ENCODE peak calls at places on chromosomes 1 and 21, in nine cellular contexts. One of them, this sample, is unnamed.

GRCh38 chr1:155522069-155522468 is 40.5 kb downstream of the ASH1L start:
- DNase-seq in ELR: peak; percentile 26
- DNase-seq in AG08396: no peak
- DNase-seq in Caki2: no peak
- DNase-seq in Calu3: no peak
- DNase-seq in stimulated activated CD4-positive, alpha-beta T cell treated with anti-CD3 and anti-CD28 coated beads, Interleukin-2, amount 100 ng/mL, for 48 hours: no peak
- DNase-seq in CD4-positive, alpha-beta memory T cell: no peak
- DNase-seq in HuH-7.5: no peak
- DNase-seq in T-helper 2 cell treated with Interferon-gamma antibody and Interleukin-4, amounts not matched to agents 5 μg/mL and 100 μg/mL, for 36 hours: no peak
- DNase-seq in this sample: no peak

GRCh38 chr1:192700834-192701271 is 64.9 kb downstream of the RGS13 start:
- DNase-seq in ELR: peak; percentile 81
- DNase-seq in AG08396: peak; percentile 69
- DNase-seq in Caki2: peak; percentile 88
- DNase-seq in Calu3: peak; percentile 38
- DNase-seq in stimulated activated CD4-positive, alpha-beta T cell treated with anti-CD3 and anti-CD28 coated beads, Interleukin-2, amount 100 ng/mL, for 48 hours: no peak
- DNase-seq in CD4-positive, alpha-beta memory T cell: no peak
- DNase-seq in HuH-7.5: peak; percentile 10
- DNase-seq in T-helper 2 cell treated with Interferon-gamma antibody and Interleukin-4, amounts not matched to agents 5 μg/mL and 100 μg/mL, for 36 hours: no peak
- DNase-seq in this sample: peak; percentile 58

GRCh38 chr1:114468047-114468446 is 43.0 kb downstream of the TRIM33 start:
- DNase-seq in ELR: no peak
- DNase-seq in AG08396: no peak
- DNase-seq in Caki2: no peak
- DNase-seq in Calu3: no peak
- DNase-seq in stimulated activated CD4-positive, alpha-beta T cell treated with anti-CD3 and anti-CD28 coated beads, Interleukin-2, amount 100 ng/mL, for 48 hours: no peak
- DNase-seq in CD4-positive, alpha-beta memory T cell: no peak
- DNase-seq in HuH-7.5: no peak
- DNase-seq in T-helper 2 cell treated with Interferon-gamma antibody and Interleukin-4, amounts not matched to agents 5 μg/mL and 100 μg/mL, for 36 hours: no peak
- DNase-seq in this sample: no peak

GRCh38 chr1:206734499-206735142 is 36.0 kb upstream of the IL19 start:
- DNase-seq in ELR: peak; percentile 68
- DNase-seq in AG08396: peak; percentile 68
- DNase-seq in Caki2: no peak
- DNase-seq in Calu3: peak; percentile 77
- DNase-seq in stimulated activated CD4-positive, alpha-beta T cell treated with anti-CD3 and anti-CD28 coated beads, Interleukin-2, amount 100 ng/mL, for 48 hours: peak; percentile 86
- DNase-seq in CD4-positive, alpha-beta memory T cell: peak; percentile 64
- DNase-seq in HuH-7.5: peak; percentile 62
- DNase-seq in T-helper 2 cell treated with Interferon-gamma antibody and Interleukin-4, amounts not matched to agents 5 μg/mL and 100 μg/mL, for 36 hours: peak; percentile 44
- DNase-seq in this sample: peak; percentile 38

GRCh38 chr1:32525053-32525452 is 14.2 kb upstream of the ZBTB8A start:
- DNase-seq in ELR: no peak
- DNase-seq in AG08396: no peak
- DNase-seq in Caki2: no peak
- DNase-seq in Calu3: no peak
- DNase-seq in stimulated activated CD4-positive, alpha-beta T cell treated with anti-CD3 and anti-CD28 coated beads, Interleukin-2, amount 100 ng/mL, for 48 hours: no peak
- DNase-seq in CD4-positive, alpha-beta memory T cell: no peak
- DNase-seq in HuH-7.5: no peak
- DNase-seq in T-helper 2 cell treated with Interferon-gamma antibody and Interleukin-4, amounts not matched to agents 5 μg/mL and 100 μg/mL, for 36 hours: no peak
- DNase-seq in this sample: no peak

GRCh38 chr1:187110351-187110750 is 281.6 kb downstream of the PLA2G4A start:
- DNase-seq in ELR: no peak
- DNase-seq in AG08396: no peak
- DNase-seq in Caki2: no peak
- DNase-seq in Calu3: no peak
- DNase-seq in stimulated activated CD4-positive, alpha-beta T cell treated with anti-CD3 and anti-CD28 coated beads, Interleukin-2, amount 100 ng/mL, for 48 hours: no peak
- DNase-seq in CD4-positive, alpha-beta memory T cell: no peak
- DNase-seq in HuH-7.5: no peak
- DNase-seq in T-helper 2 cell treated with Interferon-gamma antibody and Interleukin-4, amounts not matched to agents 5 μg/mL and 100 μg/mL, for 36 hours: no peak
- DNase-seq in this sample: no peak

GRCh38 chr1:110875216-110875731 is 2.3 kb downstream of the CD53 start:
- DNase-seq in ELR: no peak
- DNase-seq in AG08396: no peak
- DNase-seq in Caki2: no peak
- DNase-seq in Calu3: no peak
- DNase-seq in stimulated activated CD4-positive, alpha-beta T cell treated with anti-CD3 and anti-CD28 coated beads, Interleukin-2, amount 100 ng/mL, for 48 hours: no peak
- DNase-seq in CD4-positive, alpha-beta memory T cell: peak; percentile 60
- DNase-seq in HuH-7.5: no peak
- DNase-seq in T-helper 2 cell treated with Interferon-gamma antibody and Interleukin-4, amounts not matched to agents 5 μg/mL and 100 μg/mL, for 36 hours: peak; percentile 67
- DNase-seq in this sample: no peak

GRCh38 chr1:33382651-33383415 is 48.1 kb downstream of the PHC2 start:
- DNase-seq in ELR: no peak
- DNase-seq in AG08396: no peak
- DNase-seq in Caki2: no peak
- DNase-seq in Calu3: no peak
- DNase-seq in stimulated activated CD4-positive, alpha-beta T cell treated with anti-CD3 and anti-CD28 coated beads, Interleukin-2, amount 100 ng/mL, for 48 hours: no peak
- DNase-seq in CD4-positive, alpha-beta memory T cell: no peak
- DNase-seq in HuH-7.5: no peak
- DNase-seq in T-helper 2 cell treated with Interferon-gamma antibody and Interleukin-4, amounts not matched to agents 5 μg/mL and 100 μg/mL, for 36 hours: no peak
- DNase-seq in this sample: no peak

GRCh38 chr1:23394664-23395063 is 25.0 kb upstream of the ZNF436 start:
- DNase-seq in ELR: peak; percentile 68
- DNase-seq in AG08396: peak; percentile 82
- DNase-seq in Caki2: no peak
- DNase-seq in Calu3: no peak
- DNase-seq in stimulated activated CD4-positive, alpha-beta T cell treated with anti-CD3 and anti-CD28 coated beads, Interleukin-2, amount 100 ng/mL, for 48 hours: no peak
- DNase-seq in CD4-positive, alpha-beta memory T cell: no peak
- DNase-seq in HuH-7.5: no peak
- DNase-seq in T-helper 2 cell treated with Interferon-gamma antibody and Interleukin-4, amounts not matched to agents 5 μg/mL and 100 μg/mL, for 36 hours: no peak
- DNase-seq in this sample: no peak

GRCh38 chr1:152855661-152856060 is 4.1 kb upstream of the LCE7A start:
- DNase-seq in ELR: peak; percentile 22
- DNase-seq in AG08396: no peak
- DNase-seq in Caki2: no peak
- DNase-seq in Calu3: no peak
- DNase-seq in stimulated activated CD4-positive, alpha-beta T cell treated with anti-CD3 and anti-CD28 coated beads, Interleukin-2, amount 100 ng/mL, for 48 hours: no peak
- DNase-seq in CD4-positive, alpha-beta memory T cell: no peak
- DNase-seq in HuH-7.5: no peak
- DNase-seq in T-helper 2 cell treated with Interferon-gamma antibody and Interleukin-4, amounts not matched to agents 5 μg/mL and 100 μg/mL, for 36 hours: no peak
- DNase-seq in this sample: no peak

GRCh38 chr1:1371354-1371740 is 3.7 kb downstream of the AURKAIP1 start:
- DNase-seq in ELR: no peak
- DNase-seq in AG08396: no peak
- DNase-seq in Caki2: no peak
- DNase-seq in Calu3: no peak
- DNase-seq in stimulated activated CD4-positive, alpha-beta T cell treated with anti-CD3 and anti-CD28 coated beads, Interleukin-2, amount 100 ng/mL, for 48 hours: no peak
- DNase-seq in CD4-positive, alpha-beta memory T cell: peak; percentile 87
- DNase-seq in HuH-7.5: no peak
- DNase-seq in T-helper 2 cell treated with Interferon-gamma antibody and Interleukin-4, amounts not matched to agents 5 μg/mL and 100 μg/mL, for 36 hours: peak; percentile 58
- DNase-seq in this sample: no peak

GRCh38 chr1:173476197-173476663 is 905 bp upstream of the PRDX6 start:
- DNase-seq in ELR: peak; percentile 21
- DNase-seq in AG08396: no peak
- DNase-seq in Caki2: peak; percentile 22
- DNase-seq in Calu3: no peak
- DNase-seq in stimulated activated CD4-positive, alpha-beta T cell treated with anti-CD3 and anti-CD28 coated beads, Interleukin-2, amount 100 ng/mL, for 48 hours: no peak
- DNase-seq in CD4-positive, alpha-beta memory T cell: no peak
- DNase-seq in HuH-7.5: no peak
- DNase-seq in T-helper 2 cell treated with Interferon-gamma antibody and Interleukin-4, amounts not matched to agents 5 μg/mL and 100 μg/mL, for 36 hours: peak; percentile 13
- DNase-seq in this sample: no peak

GRCh38 chr1:11598461-11598860 is 55.8 kb downstream of the FBXO2 start:
- DNase-seq in ELR: peak; percentile 39
- DNase-seq in AG08396: peak; percentile 23
- DNase-seq in Caki2: no peak
- DNase-seq in Calu3: no peak
- DNase-seq in stimulated activated CD4-positive, alpha-beta T cell treated with anti-CD3 and anti-CD28 coated beads, Interleukin-2, amount 100 ng/mL, for 48 hours: no peak
- DNase-seq in CD4-positive, alpha-beta memory T cell: no peak
- DNase-seq in HuH-7.5: no peak
- DNase-seq in T-helper 2 cell treated with Interferon-gamma antibody and Interleukin-4, amounts not matched to agents 5 μg/mL and 100 μg/mL, for 36 hours: no peak
- DNase-seq in this sample: no peak

GRCh38 chr1:4212796-4213195 is 312.7 kb upstream of the C1orf174 start:
- DNase-seq in ELR: no peak
- DNase-seq in AG08396: no peak
- DNase-seq in Caki2: no peak
- DNase-seq in Calu3: no peak
- DNase-seq in stimulated activated CD4-positive, alpha-beta T cell treated with anti-CD3 and anti-CD28 coated beads, Interleukin-2, amount 100 ng/mL, for 48 hours: no peak
- DNase-seq in CD4-positive, alpha-beta memory T cell: no peak
- DNase-seq in HuH-7.5: no peak
- DNase-seq in T-helper 2 cell treated with Interferon-gamma antibody and Interleukin-4, amounts not matched to agents 5 μg/mL and 100 μg/mL, for 36 hours: no peak
- DNase-seq in this sample: no peak

GRCh38 chr1:185567006-185567405 is 167.2 kb upstream of the HMCN1 start:
- DNase-seq in ELR: peak; percentile 73
- DNase-seq in AG08396: no peak
- DNase-seq in Caki2: peak; percentile 71
- DNase-seq in Calu3: peak; percentile 28
- DNase-seq in stimulated activated CD4-positive, alpha-beta T cell treated with anti-CD3 and anti-CD28 coated beads, Interleukin-2, amount 100 ng/mL, for 48 hours: peak; percentile 23
- DNase-seq in CD4-positive, alpha-beta memory T cell: peak; percentile 91
- DNase-seq in HuH-7.5: no peak
- DNase-seq in T-helper 2 cell treated with Interferon-gamma antibody and Interleukin-4, amounts not matched to agents 5 μg/mL and 100 μg/mL, for 36 hours: peak; percentile 25
- DNase-seq in this sample: peak; percentile 87

GRCh38 chr1:111542187-111542586 is 38.8 kb upstream of the ADORA3 start:
- DNase-seq in ELR: peak; percentile 59
- DNase-seq in AG08396: no peak
- DNase-seq in Caki2: no peak
- DNase-seq in Calu3: no peak
- DNase-seq in stimulated activated CD4-positive, alpha-beta T cell treated with anti-CD3 and anti-CD28 coated beads, Interleukin-2, amount 100 ng/mL, for 48 hours: no peak
- DNase-seq in CD4-positive, alpha-beta memory T cell: no peak
- DNase-seq in HuH-7.5: no peak
- DNase-seq in T-helper 2 cell treated with Interferon-gamma antibody and Interleukin-4, amounts not matched to agents 5 μg/mL and 100 μg/mL, for 36 hours: no peak
- DNase-seq in this sample: no peak

GRCh38 chr1:180042994-180043622 is 88.5 kb downstream of the CEP350 start:
- DNase-seq in ELR: peak; percentile 90
- DNase-seq in AG08396: peak; percentile 3
- DNase-seq in Caki2: no peak
- DNase-seq in Calu3: no peak
- DNase-seq in stimulated activated CD4-positive, alpha-beta T cell treated with anti-CD3 and anti-CD28 coated beads, Interleukin-2, amount 100 ng/mL, for 48 hours: no peak
- DNase-seq in CD4-positive, alpha-beta memory T cell: no peak
- DNase-seq in HuH-7.5: no peak
- DNase-seq in T-helper 2 cell treated with Interferon-gamma antibody and Interleukin-4, amounts not matched to agents 5 μg/mL and 100 μg/mL, for 36 hours: no peak
- DNase-seq in this sample: no peak

GRCh38 chr1:112060266-112060665 is 70.8 kb upstream of the KCND3 start:
- DNase-seq in ELR: no peak
- DNase-seq in AG08396: no peak
- DNase-seq in Caki2: no peak
- DNase-seq in Calu3: no peak
- DNase-seq in stimulated activated CD4-positive, alpha-beta T cell treated with anti-CD3 and anti-CD28 coated beads, Interleukin-2, amount 100 ng/mL, for 48 hours: no peak
- DNase-seq in CD4-positive, alpha-beta memory T cell: no peak
- DNase-seq in HuH-7.5: no peak
- DNase-seq in T-helper 2 cell treated with Interferon-gamma antibody and Interleukin-4, amounts not matched to agents 5 μg/mL and 100 μg/mL, for 36 hours: no peak
- DNase-seq in this sample: no peak

GRCh38 chr1:185656663-185657062 is 77.5 kb upstream of the HMCN1 start:
- DNase-seq in ELR: no peak
- DNase-seq in AG08396: no peak
- DNase-seq in Caki2: no peak
- DNase-seq in Calu3: no peak
- DNase-seq in stimulated activated CD4-positive, alpha-beta T cell treated with anti-CD3 and anti-CD28 coated beads, Interleukin-2, amount 100 ng/mL, for 48 hours: no peak
- DNase-seq in CD4-positive, alpha-beta memory T cell: no peak
- DNase-seq in HuH-7.5: no peak
- DNase-seq in T-helper 2 cell treated with Interferon-gamma antibody and Interleukin-4, amounts not matched to agents 5 μg/mL and 100 μg/mL, for 36 hours: no peak
- DNase-seq in this sample: no peak

GRCh38 chr1:91529856-91530255 is 29.2 kb downstream of the CDC7 start:
- DNase-seq in ELR: peak; percentile 62
- DNase-seq in AG08396: peak; percentile 27
- DNase-seq in Caki2: no peak
- DNase-seq in Calu3: peak; percentile 25
- DNase-seq in stimulated activated CD4-positive, alpha-beta T cell treated with anti-CD3 and anti-CD28 coated beads, Interleukin-2, amount 100 ng/mL, for 48 hours: no peak
- DNase-seq in CD4-positive, alpha-beta memory T cell: no peak
- DNase-seq in HuH-7.5: no peak
- DNase-seq in T-helper 2 cell treated with Interferon-gamma antibody and Interleukin-4, amounts not matched to agents 5 μg/mL and 100 μg/mL, for 36 hours: no peak
- DNase-seq in this sample: peak; percentile 24

GRCh38 chr1:236608930-236609726 is 4.8 kb upstream of the HEATR1 start:
- DNase-seq in ELR: peak; percentile 74
- DNase-seq in AG08396: peak; percentile 23
- DNase-seq in Caki2: peak; percentile 30
- DNase-seq in Calu3: peak; percentile 75
- DNase-seq in stimulated activated CD4-positive, alpha-beta T cell treated with anti-CD3 and anti-CD28 coated beads, Interleukin-2, amount 100 ng/mL, for 48 hours: peak; percentile 16
- DNase-seq in CD4-positive, alpha-beta memory T cell: no peak
- DNase-seq in HuH-7.5: peak; percentile 24
- DNase-seq in T-helper 2 cell treated with Interferon-gamma antibody and Interleukin-4, amounts not matched to agents 5 μg/mL and 100 μg/mL, for 36 hours: no peak
- DNase-seq in this sample: peak; percentile 61

GRCh38 chr1:155873860-155874259 is 14.5 kb downstream of the SYT11 start:
- DNase-seq in ELR: no peak
- DNase-seq in AG08396: no peak
- DNase-seq in Caki2: no peak
- DNase-seq in Calu3: no peak
- DNase-seq in stimulated activated CD4-positive, alpha-beta T cell treated with anti-CD3 and anti-CD28 coated beads, Interleukin-2, amount 100 ng/mL, for 48 hours: no peak
- DNase-seq in CD4-positive, alpha-beta memory T cell: no peak
- DNase-seq in HuH-7.5: no peak
- DNase-seq in T-helper 2 cell treated with Interferon-gamma antibody and Interleukin-4, amounts not matched to agents 5 μg/mL and 100 μg/mL, for 36 hours: no peak
- DNase-seq in this sample: no peak

GRCh38 chr1:106254748-106255147 is 801.7 kb upstream of the PRMT6 start:
- DNase-seq in ELR: peak; percentile 42
- DNase-seq in AG08396: no peak
- DNase-seq in Caki2: no peak
- DNase-seq in Calu3: no peak
- DNase-seq in stimulated activated CD4-positive, alpha-beta T cell treated with anti-CD3 and anti-CD28 coated beads, Interleukin-2, amount 100 ng/mL, for 48 hours: no peak
- DNase-seq in CD4-positive, alpha-beta memory T cell: no peak
- DNase-seq in HuH-7.5: no peak
- DNase-seq in T-helper 2 cell treated with Interferon-gamma antibody and Interleukin-4, amounts not matched to agents 5 μg/mL and 100 μg/mL, for 36 hours: no peak
- DNase-seq in this sample: no peak

GRCh38 chr21:29626787-29627470 is 312.9 kb downstream of the GRIK1 start:
- DNase-seq in ELR: no peak
- DNase-seq in AG08396: no peak
- DNase-seq in Caki2: no peak
- DNase-seq in Calu3: no peak
- DNase-seq in stimulated activated CD4-positive, alpha-beta T cell treated with anti-CD3 and anti-CD28 coated beads, Interleukin-2, amount 100 ng/mL, for 48 hours: no peak
- DNase-seq in CD4-positive, alpha-beta memory T cell: no peak
- DNase-seq in HuH-7.5: no peak
- DNase-seq in T-helper 2 cell treated with Interferon-gamma antibody and Interleukin-4, amounts not matched to agents 5 μg/mL and 100 μg/mL, for 36 hours: no peak
- DNase-seq in this sample: no peak

GRCh38 chr1:29488794-29489309 is 252.5 kb downstream of the PTPRU start:
- DNase-seq in ELR: no peak
- DNase-seq in AG08396: no peak
- DNase-seq in Caki2: no peak
- DNase-seq in Calu3: no peak
- DNase-seq in stimulated activated CD4-positive, alpha-beta T cell treated with anti-CD3 and anti-CD28 coated beads, Interleukin-2, amount 100 ng/mL, for 48 hours: no peak
- DNase-seq in CD4-positive, alpha-beta memory T cell: no peak
- DNase-seq in HuH-7.5: no peak
- DNase-seq in T-helper 2 cell treated with Interferon-gamma antibody and Interleukin-4, amounts not matched to agents 5 μg/mL and 100 μg/mL, for 36 hours: no peak
- DNase-seq in this sample: no peak

This sample was measured in SW480.